ENCODE peak calls at places on chromosomes 12 and 14, in five cellular contexts. L is type B pancreatic cell, M is HCT116, T is uterus, J is MCF 10A. X is an unnamed sample.

GRCh38 chr14:35355981-35356839 is 48.3 kb downstream of the NFKBIA start:
- DNase-seq in L (no peak), M (peak), T (no peak), J (no peak), X (no peak)

GRCh38 chr12:27517961-27518668 is 5.9 kb upstream of the PPFIBP1 start:
- DNase-seq in L (no peak), M (no peak), T (no peak), J (no peak), X (no peak)

GRCh38 chr14:67665886-67666285 is 8.5 kb downstream of the VTI1B start:
- DNase-seq in L (no peak), M (no peak), T (no peak), J (no peak), X (peak)

GRCh38 chr14:71244341-71244740 is 337.1 kb downstream of the PCNX1 start:
- DNase-seq in L (no peak), M (no peak), T (no peak), J (no peak), X (no peak)

GRCh38 chr12:106301611-106302321 is 767 bp upstream of the TCP11L2 start:
- DNase-seq in L (no peak), M (no peak), T (no peak), J (peak), X (no peak)

GRCh38 chr12:40825156-40825555 is 132.9 kb downstream of the CNTN1 start:
- DNase-seq in L (no peak), M (no peak), T (no peak), J (no peak), X (no peak)

GRCh38 chr12:117699118-117699517 is 269.7 kb downstream of the KSR2 start:
- DNase-seq in L (no peak), M (no peak), T (no peak), J (no peak), X (no peak)

GRCh38 chr12:979355-979754 is 11.7 kb upstream of the ERC1 start:
- DNase-seq in L (no peak), M (no peak), T (no peak), J (no peak), X (no peak)

GRCh38 chr14:61704554-61704953 is 9.2 kb downstream of the HIF1A start:
- DNase-seq in L (no peak), M (no peak), T (no peak), J (no peak), X (no peak)

GRCh38 chr14:91253795-91254323 is 9.4 kb upstream of the GPR68 start:
- DNase-seq in L (no peak), M (no peak), T (no peak), J (no peak), X (no peak)

GRCh38 chr12:13195848-13196301 is 651 bp upstream of the EMP1 start:
- DNase-seq in L (no peak), M (no peak), T (peak), J (no peak), X (no peak)

GRCh38 chr12:91404362-91404899 is 221.8 kb upstream of the DCN start:
- DNase-seq in L (no peak), M (no peak), T (no peak), J (no peak), X (no peak)

GRCh38 chr14:63203618-63204406 is 431 bp upstream of the RHOJ start:
- DNase-seq in L (peak), M (no peak), T (peak), J (peak), X (peak)

GRCh38 chr12:26572131-26572530 is 260.9 kb downstream of the ITPR2 start:
- DNase-seq in L (no peak), M (no peak), T (no peak), J (no peak), X (no peak)

GRCh38 chr12:68031881-68032739 is 42.9 kb downstream of the IFNG-AS1 start:
- DNase-seq in L (no peak), M (no peak), T (no peak), J (no peak), X (no peak)

GRCh38 chr12:25386823-25387134 is 136.1 kb upstream of the KRAS start:
- DNase-seq in L (no peak), M (no peak), T (no peak), J (no peak), X (no peak)

GRCh38 chr12:15393995-15394394 is 71.7 kb downstream of the PTPRO start:
- DNase-seq in L (no peak), M (no peak), T (no peak), J (no peak), X (no peak)

GRCh38 chr12:112188130-112188830 is 62.9 kb downstream of the TRAFD1 start:
- DNase-seq in L (no peak), M (no peak), T (no peak), J (no peak), X (no peak)

GRCh38 chr14:103126088-103126872 is 3.0 kb downstream of the TNFAIP2 start:
- DNase-seq in L (no peak), M (no peak), T (peak), J (no peak), X (no peak)

GRCh38 chr14:85222344-85222743 is 307.6 kb upstream of the FLRT2 start:
- DNase-seq in L (no peak), M (no peak), T (no peak), J (no peak), X (no peak)

GRCh38 chr14:34778744-34779143 is 64.4 kb upstream of the CFL2 start:
- DNase-seq in L (no peak), M (no peak), T (no peak), J (no peak), X (no peak)

GRCh38 chr12:81558031-81558430 is 201.1 kb downstream of the PPFIA2 start:
- DNase-seq in L (no peak), M (no peak), T (no peak), J (peak), X (no peak)

GRCh38 chr12:28925726-28926376 is 223.2 kb upstream of the FAR2 start:
- DNase-seq in L (no peak), M (no peak), T (no peak), J (no peak), X (no peak)

GRCh38 chr12:132196873-132197390 is 52.7 kb downstream of the NOC4L start:
- DNase-seq in L (no peak), M (no peak), T (no peak), J (no peak), X (no peak)
- TF ChIP-seq CTCF in L (no peak), M (no peak), T (no peak), J (no peak), X (no peak)

GRCh38 chr12:45464699-45465098 is 248.8 kb downstream of the ANO6 start:
- DNase-seq in L (no peak), M (peak), T (no peak), J (peak), X (no peak)
- TF ChIP-seq CTCF in L (peak), M (no peak), T (no peak), J (no peak), X (no peak)

GRCh38 chr14:96944297-96944696 is 147.1 kb downstream of the VRK1 start:
- DNase-seq in L (no peak), M (no peak), T (no peak), J (no peak), X (no peak)

GRCh38 chr14:96934961-96935360 is 137.8 kb downstream of the VRK1 start:
- DNase-seq in L (no peak), M (no peak), T (no peak), J (no peak), X (no peak)

GRCh38 chr14:96940009-96940408 is 142.8 kb downstream of the VRK1 start:
- DNase-seq in L (no peak), M (no peak), T (no peak), J (peak), X (no peak)

DNA sequence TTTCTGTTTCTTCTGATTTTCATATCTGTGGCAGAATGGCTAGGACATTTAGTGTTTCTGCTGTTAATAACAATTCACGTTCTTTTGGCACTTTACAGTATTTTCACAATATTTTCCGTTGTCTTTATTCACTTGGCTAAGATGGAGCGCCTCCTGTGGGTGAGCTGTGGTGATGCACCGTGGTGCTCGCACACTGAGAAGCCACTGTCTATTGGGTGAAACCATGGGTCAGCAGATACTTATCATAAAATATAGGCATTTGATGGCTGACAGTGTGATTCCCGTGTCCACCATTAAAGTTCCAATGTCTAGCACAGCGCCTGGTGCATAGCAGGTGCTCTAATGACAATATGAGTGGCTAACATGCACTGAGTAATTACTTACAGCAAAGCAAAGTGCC is 141.8 kb downstream of the VRK1 start:
- DNase-seq in L (no peak), M (no peak), T (no peak), J (no peak), X (no peak)
- TF ChIP-seq CTCF in L (peak), M (no peak), T (no peak), J (peak), X (no peak)

GRCh38 chr14:58565834-58566233 is 71.9 kb upstream of the DACT1 start:
- DNase-seq in L (no peak), M (no peak), T (no peak), J (no peak), X (no peak)
- TF ChIP-seq CTCF in L (no peak), M (no peak), T (no peak), J (no peak), X (no peak)

DNA sequence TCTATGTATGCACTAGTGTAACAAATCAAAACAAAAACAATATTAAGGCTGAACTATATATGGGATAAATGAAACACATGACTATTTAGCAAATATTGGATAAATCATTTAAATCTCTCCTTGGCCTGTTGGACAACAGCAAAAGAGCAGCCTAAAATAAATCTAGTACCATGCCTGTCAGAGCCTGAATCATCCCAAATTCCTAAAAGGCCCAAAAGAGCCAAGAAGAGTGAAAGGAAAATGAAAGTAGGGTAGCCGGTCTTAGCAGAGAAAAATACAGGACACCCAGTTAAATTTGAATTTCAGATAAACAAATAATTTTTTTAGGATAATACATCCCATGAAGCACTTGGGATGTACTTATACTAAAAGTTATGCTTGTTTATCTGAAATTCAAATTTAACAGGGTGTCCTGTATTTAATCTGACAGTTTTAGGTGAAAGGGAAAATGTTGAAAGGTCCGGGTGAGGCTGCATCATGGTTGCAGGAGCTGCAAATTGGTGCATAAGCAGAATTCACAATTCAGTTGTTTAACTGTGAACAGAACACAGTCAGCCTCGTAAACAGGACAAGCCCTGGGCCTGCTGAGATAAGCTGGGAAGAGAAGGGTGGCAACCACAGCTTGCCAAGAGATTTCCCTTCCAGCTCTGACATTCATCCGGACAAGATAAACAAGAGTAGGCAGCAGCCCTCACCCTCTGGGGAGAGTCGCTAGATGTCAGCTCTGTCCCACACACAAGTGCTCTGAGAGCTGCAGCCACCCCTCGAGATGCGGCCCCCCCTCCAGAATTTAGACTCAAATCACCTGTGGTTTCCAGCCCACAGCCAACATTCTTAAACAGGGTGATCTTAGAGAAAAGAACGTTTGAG is 30.3 kb downstream of the DMAC2L start:
- DNase-seq in L (no peak), M (no peak), T (peak), J (peak), X (no peak)
- TF ChIP-seq CTCF in L (no peak), M (no peak), T (peak), J (peak), X (peak)

GRCh38 chr14:76446486-76446885 is 70.5 kb downstream of the ESRRB start:
- DNase-seq in L (no peak), M (no peak), T (no peak), J (no peak), X (no peak)

GRCh38 chr14:76450476-76450875 is 74.5 kb downstream of the ESRRB start:
- DNase-seq in L (no peak), M (no peak), T (no peak), J (no peak), X (no peak)

DNA sequence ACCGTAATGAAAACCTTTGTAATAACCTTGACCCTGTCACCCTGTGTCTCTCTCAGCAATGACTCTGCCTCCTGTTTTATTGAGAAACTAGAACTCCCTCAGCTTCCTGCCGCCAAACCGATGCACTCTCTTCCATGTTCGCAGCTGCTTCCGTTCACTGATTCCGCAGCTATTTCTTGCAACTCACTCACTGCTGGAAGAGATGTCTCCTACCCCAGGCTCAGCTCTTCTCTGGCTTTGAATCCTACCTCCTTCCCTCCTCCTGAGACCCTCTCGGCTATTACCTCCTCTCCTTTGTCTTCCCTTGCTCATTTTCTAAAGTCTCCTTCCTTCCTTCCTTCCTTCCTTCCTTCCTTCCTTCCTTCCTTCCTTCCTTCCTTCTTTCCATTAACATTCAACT is 71.0 kb downstream of the ESRRB start:
- DNase-seq in L (no peak), M (no peak), T (no peak), J (no peak), X (no peak)
- TF ChIP-seq CTCF in L (no peak), M (no peak), T (no peak), J (no peak), X (no peak)

DNA sequence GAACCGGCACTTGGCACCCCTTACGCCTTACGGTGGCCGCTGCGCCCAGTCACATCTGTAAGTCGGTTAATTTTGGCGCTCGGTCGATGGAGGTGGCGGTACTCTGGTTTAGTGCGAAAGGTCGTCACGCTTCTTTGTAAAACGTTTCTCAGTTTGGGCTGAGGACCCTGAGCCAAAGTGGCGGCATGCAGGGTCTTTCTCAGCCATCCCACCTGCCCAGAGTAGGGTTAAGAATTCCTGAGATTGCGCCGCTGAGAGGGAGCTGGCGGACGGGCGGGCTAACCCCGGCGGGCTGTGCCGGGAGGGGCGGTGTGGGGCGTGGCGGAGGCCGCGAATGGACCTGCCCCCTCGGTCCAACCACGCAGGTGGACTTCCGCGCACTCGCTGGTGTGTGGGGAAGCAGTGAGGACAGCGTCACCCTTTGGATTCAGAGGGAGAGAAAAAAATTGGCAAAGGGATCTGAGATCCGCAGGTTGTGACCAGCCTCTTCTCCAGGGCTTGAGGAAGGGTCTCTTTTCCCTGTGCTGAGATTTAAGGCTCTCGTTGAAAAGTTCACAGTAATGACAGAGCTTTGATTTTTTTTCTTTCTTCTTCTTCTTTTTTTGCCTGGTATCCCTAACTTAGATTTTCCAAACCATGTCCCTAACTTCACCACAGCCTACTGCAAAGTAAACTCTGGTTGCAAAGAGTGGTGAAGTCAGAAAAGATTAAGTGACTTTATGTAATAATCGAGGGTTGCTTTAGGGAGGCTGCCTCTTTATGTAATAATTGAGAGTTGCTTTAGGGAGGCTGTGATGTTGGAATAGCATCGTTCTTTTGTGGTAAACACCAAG is 602 bp upstream of the FBXO33 start:
- DNase-seq in L (peak), M (peak), T (peak), J (peak), X (peak)
- TF ChIP-seq CTCF in L (peak), M (no peak), T (no peak), J (no peak), X (peak)

GRCh38 chr12:2679816-2680675 is 114.7 kb upstream of the FKBP4 start:
- DNase-seq in L (no peak), M (no peak), T (peak), J (no peak), X (no peak)
- TF ChIP-seq CTCF in L (no peak), M (no peak), T (no peak), J (no peak), X (no peak)